ENCODE peak calls at places on chromosomes 5 and 9, in five cellular contexts. One of them, this sample, is unnamed. For H3K36me3 and H3K4me1, the result is how much of the 10 kb centered on the place peaks cover.

GRCh38 chr9:134707731-134708671 is 66.4 kb downstream of the COL5A1 start:
- DNase-seq in esophagus squamous epithelium: no peak
- DNase-seq in adrenal gland: no peak
- DNase-seq in CD4-positive, CD25-positive, alpha-beta regulatory T cell: no peak
- DNase-seq in OCI-LY7: no peak
- DNase-seq in this sample: peak

GRCh38 chr5:83249156-83249555 is 171.8 kb downstream of the XRCC4 start:
- DNase-seq in esophagus squamous epithelium: no peak
- DNase-seq in adrenal gland: no peak
- DNase-seq in CD4-positive, CD25-positive, alpha-beta regulatory T cell: no peak
- DNase-seq in OCI-LY7: no peak
- DNase-seq in this sample: no peak

GRCh38 chr5:168443950-168444700 is 42.1 kb upstream of the RARS1 start:
- DNase-seq in esophagus squamous epithelium: no peak
- DNase-seq in adrenal gland: no peak
- DNase-seq in CD4-positive, CD25-positive, alpha-beta regulatory T cell: no peak
- DNase-seq in OCI-LY7: no peak
- DNase-seq in this sample: no peak

GRCh38 chr9:70594546-70594945 is 180.1 kb upstream of the KLF9 start:
- DNase-seq in esophagus squamous epithelium: no peak
- DNase-seq in adrenal gland: no peak
- DNase-seq in CD4-positive, CD25-positive, alpha-beta regulatory T cell: no peak
- DNase-seq in OCI-LY7: no peak
- DNase-seq in this sample: no peak

GRCh38 chr5:124801551-124801950 is 55.1 kb upstream of the ZNF608 start:
- DNase-seq in esophagus squamous epithelium: no peak
- DNase-seq in adrenal gland: no peak
- DNase-seq in CD4-positive, CD25-positive, alpha-beta regulatory T cell: no peak
- DNase-seq in OCI-LY7: no peak
- DNase-seq in this sample: no peak

GRCh38 chr5:125525356-125525755 is 778.9 kb upstream of the ZNF608 start:
- DNase-seq in esophagus squamous epithelium: no peak
- DNase-seq in adrenal gland: no peak
- DNase-seq in CD4-positive, CD25-positive, alpha-beta regulatory T cell: no peak
- DNase-seq in OCI-LY7: no peak
- DNase-seq in this sample: no peak

GRCh38 chr5:177491429-177491945 is 5.9 kb downstream of the PDLIM7 start:
- DNase-seq in esophagus squamous epithelium: no peak
- DNase-seq in adrenal gland: no peak
- DNase-seq in CD4-positive, CD25-positive, alpha-beta regulatory T cell: no peak
- DNase-seq in OCI-LY7: peak
- DNase-seq in this sample: peak

GRCh38 chr5:23105021-23105420 is 251.9 kb upstream of the CDH12 start:
- DNase-seq in esophagus squamous epithelium: no peak
- DNase-seq in adrenal gland: no peak
- DNase-seq in CD4-positive, CD25-positive, alpha-beta regulatory T cell: no peak
- DNase-seq in OCI-LY7: no peak
- DNase-seq in this sample: no peak

GRCh38 chr5:15734058-15734457 is 234.1 kb downstream of the FBXL7 start:
- DNase-seq in esophagus squamous epithelium: no peak
- DNase-seq in adrenal gland: no peak
- DNase-seq in CD4-positive, CD25-positive, alpha-beta regulatory T cell: no peak
- DNase-seq in OCI-LY7: no peak
- DNase-seq in this sample: no peak

GRCh38 chr9:124272979-124273378 is 15.2 kb downstream of the NEK6 start:
- DNase-seq in esophagus squamous epithelium: no peak
- DNase-seq in adrenal gland: no peak
- DNase-seq in CD4-positive, CD25-positive, alpha-beta regulatory T cell: no peak
- DNase-seq in OCI-LY7: no peak
- DNase-seq in this sample: no peak

GRCh38 chr5:10524376-10525123 is 39.3 kb upstream of the ANKRD33B start:
- DNase-seq in esophagus squamous epithelium: no peak
- DNase-seq in adrenal gland: no peak
- DNase-seq in CD4-positive, CD25-positive, alpha-beta regulatory T cell: no peak
- DNase-seq in OCI-LY7: no peak
- DNase-seq in this sample: peak

GRCh38 chr5:1874820-1875219 is 7.9 kb downstream of the IRX4 start:
- DNase-seq in esophagus squamous epithelium: no peak
- DNase-seq in adrenal gland: no peak
- DNase-seq in CD4-positive, CD25-positive, alpha-beta regulatory T cell: no peak
- DNase-seq in OCI-LY7: peak
- DNase-seq in this sample: no peak

GRCh38 chr5:141695627-141696180 is 13.7 kb upstream of the ARAP3 start:
- DNase-seq in esophagus squamous epithelium: no peak
- DNase-seq in adrenal gland: no peak
- DNase-seq in CD4-positive, CD25-positive, alpha-beta regulatory T cell: no peak
- DNase-seq in OCI-LY7: no peak
- DNase-seq in this sample: peak

GRCh38 chr5:57493034-57493433 is 10.4 kb upstream of the ACTBL2 start:
- DNase-seq in esophagus squamous epithelium: no peak
- DNase-seq in adrenal gland: no peak
- DNase-seq in CD4-positive, CD25-positive, alpha-beta regulatory T cell: no peak
- DNase-seq in OCI-LY7: no peak
- DNase-seq in this sample: no peak

DNA sequence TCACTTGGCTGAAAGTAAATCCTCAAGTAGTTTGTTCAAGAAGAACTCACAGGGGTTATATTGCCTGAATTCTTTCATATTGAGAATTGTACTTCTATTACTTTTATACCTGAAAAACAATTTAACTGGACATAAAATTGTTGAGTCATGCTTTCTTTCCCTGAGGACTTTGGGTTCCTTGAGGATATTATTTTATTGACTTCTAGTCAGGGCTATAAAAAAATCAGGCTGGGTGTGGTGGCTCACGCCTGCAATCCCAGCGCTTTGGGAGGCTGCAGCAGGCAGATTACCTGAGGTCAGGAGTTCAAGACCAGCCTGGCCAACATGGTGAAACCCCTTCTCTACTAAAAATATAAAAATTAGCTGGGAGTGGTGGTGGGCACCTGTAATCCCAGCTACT is 17.9 kb upstream of the CDC42SE2 start:
- DNase-seq in esophagus squamous epithelium: no peak
- DNase-seq in adrenal gland: no peak
- DNase-seq in CD4-positive, CD25-positive, alpha-beta regulatory T cell: no peak
- DNase-seq in OCI-LY7: no peak
- DNase-seq in this sample: no peak
- H3K36me3 ChIP-seq in esophagus squamous epithelium: under half
- H3K36me3 ChIP-seq in adrenal gland: under half
- H3K36me3 ChIP-seq in CD4-positive, CD25-positive, alpha-beta regulatory T cell: under half
- H3K36me3 ChIP-seq in OCI-LY7: under half
- H3K36me3 ChIP-seq in this sample: under half

GRCh38 chr9:36140086-36141084 is 3.9 kb downstream of the GLIPR2 start:
- DNase-seq in esophagus squamous epithelium: no peak
- DNase-seq in adrenal gland: no peak
- DNase-seq in CD4-positive, CD25-positive, alpha-beta regulatory T cell: peak
- DNase-seq in OCI-LY7: no peak
- DNase-seq in this sample: no peak

GRCh38 chr9:36138496-36138895 is 2.0 kb downstream of the GLIPR2 start:
- DNase-seq in esophagus squamous epithelium: no peak
- DNase-seq in adrenal gland: no peak
- DNase-seq in CD4-positive, CD25-positive, alpha-beta regulatory T cell: no peak
- DNase-seq in OCI-LY7: no peak
- DNase-seq in this sample: no peak

GRCh38 chr9:36136894-36137391 is 410 bp downstream of the GLIPR2 start:
- DNase-seq in esophagus squamous epithelium: no peak
- DNase-seq in adrenal gland: no peak
- DNase-seq in CD4-positive, CD25-positive, alpha-beta regulatory T cell: no peak
- DNase-seq in OCI-LY7: no peak
- DNase-seq in this sample: peak

GRCh38 chr9:36137392-36138004 is 965 bp downstream of the GLIPR2 start:
- DNase-seq in esophagus squamous epithelium: no peak
- DNase-seq in adrenal gland: no peak
- DNase-seq in CD4-positive, CD25-positive, alpha-beta regulatory T cell: no peak
- DNase-seq in OCI-LY7: no peak
- DNase-seq in this sample: peak

GRCh38 chr9:36138901-36139300 is 2.4 kb downstream of the GLIPR2 start:
- DNase-seq in esophagus squamous epithelium: no peak
- DNase-seq in adrenal gland: no peak
- DNase-seq in CD4-positive, CD25-positive, alpha-beta regulatory T cell: no peak
- DNase-seq in OCI-LY7: no peak
- DNase-seq in this sample: no peak
- H3K4me1 ChIP-seq in esophagus squamous epithelium: half or more
- H3K4me1 ChIP-seq in adrenal gland: under half
- H3K4me1 ChIP-seq in CD4-positive, CD25-positive, alpha-beta regulatory T cell: half or more
- H3K4me1 ChIP-seq in OCI-LY7: under half
- H3K4me1 ChIP-seq in this sample: under half

DNA sequence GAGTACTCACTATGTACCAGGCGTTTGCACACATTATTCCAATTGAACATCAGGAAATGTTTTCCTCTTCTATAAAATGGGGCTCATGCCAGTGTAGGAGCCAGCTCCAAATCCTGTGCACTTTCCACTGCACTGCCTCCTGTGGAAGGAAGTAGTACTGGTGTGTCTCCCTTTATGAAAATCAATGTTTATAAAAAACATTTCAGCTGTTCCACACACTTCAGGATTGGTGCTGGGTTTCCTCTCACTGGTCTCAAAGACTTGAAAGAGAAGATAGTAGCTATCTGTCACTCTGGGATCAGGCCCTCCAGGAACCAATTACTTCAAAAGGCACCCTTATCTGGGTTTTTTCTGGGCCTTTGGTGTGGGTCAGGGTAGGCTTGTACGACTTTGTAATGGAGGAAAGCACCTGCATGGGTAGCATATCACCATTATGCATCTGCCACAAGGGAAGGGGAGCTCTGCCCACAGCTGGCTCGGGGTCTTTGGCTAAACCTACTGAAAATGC is 32.5 kb downstream of the RAB14 start:
- DNase-seq in esophagus squamous epithelium: no peak
- DNase-seq in adrenal gland: no peak
- DNase-seq in CD4-positive, CD25-positive, alpha-beta regulatory T cell: peak
- DNase-seq in OCI-LY7: peak
- DNase-seq in this sample: peak
- H3K36me3 ChIP-seq in esophagus squamous epithelium: under half
- H3K36me3 ChIP-seq in adrenal gland: half or more
- H3K36me3 ChIP-seq in CD4-positive, CD25-positive, alpha-beta regulatory T cell: half or more
- H3K36me3 ChIP-seq in OCI-LY7: half or more
- H3K36me3 ChIP-seq in this sample: half or more

DNA sequence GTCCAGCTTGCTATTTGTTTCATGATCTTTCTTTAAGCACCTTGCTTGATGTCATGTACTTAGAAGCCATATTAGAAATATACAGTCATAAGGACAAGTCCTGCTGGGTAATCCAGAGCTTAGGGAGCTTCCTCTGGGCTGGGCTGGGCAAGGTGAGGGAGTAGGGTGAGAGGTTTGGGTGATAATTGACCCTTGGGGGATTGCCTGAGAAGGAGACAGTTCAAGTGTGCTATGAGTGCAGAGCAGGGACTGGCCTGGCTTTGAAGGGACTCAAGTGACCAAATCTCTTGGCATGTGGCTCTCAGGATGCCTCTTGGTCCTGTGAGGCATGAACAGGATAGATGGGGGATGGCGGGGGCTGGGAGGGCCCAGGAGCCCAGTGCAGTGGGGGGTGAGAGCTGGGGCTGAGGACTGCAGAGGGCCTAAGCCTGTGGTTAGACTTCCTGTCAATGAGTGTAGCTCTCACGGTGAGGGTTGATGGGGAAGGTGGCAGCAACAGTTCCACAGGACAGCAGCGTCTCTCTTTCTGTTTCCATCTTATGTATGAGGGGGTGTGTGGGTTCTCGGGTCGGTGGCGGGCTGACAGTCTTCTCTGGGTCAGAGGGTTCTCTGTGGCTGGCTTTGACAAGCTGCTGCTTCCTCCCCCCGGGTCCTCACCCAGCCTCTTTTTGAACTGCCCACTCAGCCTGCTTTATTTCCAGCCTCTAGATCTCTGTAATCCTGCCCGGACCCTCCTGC is 53.5 kb downstream of the RGS3 start:
- DNase-seq in esophagus squamous epithelium: no peak
- DNase-seq in adrenal gland: no peak
- DNase-seq in CD4-positive, CD25-positive, alpha-beta regulatory T cell: peak
- DNase-seq in OCI-LY7: peak
- DNase-seq in this sample: no peak
- H3K4me1 ChIP-seq in esophagus squamous epithelium: half or more
- H3K4me1 ChIP-seq in adrenal gland: under half
- H3K4me1 ChIP-seq in CD4-positive, CD25-positive, alpha-beta regulatory T cell: half or more
- H3K4me1 ChIP-seq in OCI-LY7: half or more
- H3K4me1 ChIP-seq in this sample: under half

DNA sequence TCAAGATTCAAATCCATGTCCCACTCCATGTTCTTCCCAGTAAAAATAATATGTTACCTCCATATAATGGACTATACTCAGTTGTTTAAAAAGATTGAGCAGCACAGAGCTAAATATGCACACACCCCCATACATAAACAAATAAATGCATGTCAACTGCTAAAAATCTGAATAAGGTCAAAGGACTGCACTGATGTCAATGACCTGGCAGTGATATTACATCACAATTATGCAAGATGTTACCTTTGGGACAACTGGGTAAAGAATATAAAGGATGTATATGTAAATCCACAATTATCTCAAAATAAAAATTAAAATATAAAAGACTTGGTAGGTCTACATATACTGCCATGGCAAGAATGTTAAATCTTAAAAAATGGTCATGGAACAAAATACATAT is 57.9 kb downstream of the CDK5RAP2 start:
- DNase-seq in esophagus squamous epithelium: no peak
- DNase-seq in adrenal gland: no peak
- DNase-seq in CD4-positive, CD25-positive, alpha-beta regulatory T cell: no peak
- DNase-seq in OCI-LY7: no peak
- DNase-seq in this sample: no peak
- H3K36me3 ChIP-seq in esophagus squamous epithelium: under half
- H3K36me3 ChIP-seq in adrenal gland: under half
- H3K36me3 ChIP-seq in CD4-positive, CD25-positive, alpha-beta regulatory T cell: half or more
- H3K36me3 ChIP-seq in OCI-LY7: half or more
- H3K36me3 ChIP-seq in this sample: half or more

GRCh38 chr9:126641118-126641851 is 27.6 kb downstream of the LMX1B start:
- DNase-seq in esophagus squamous epithelium: no peak
- DNase-seq in adrenal gland: no peak
- DNase-seq in CD4-positive, CD25-positive, alpha-beta regulatory T cell: no peak
- DNase-seq in OCI-LY7: no peak
- DNase-seq in this sample: no peak
- H3K4me1 ChIP-seq in esophagus squamous epithelium: under half
- H3K4me1 ChIP-seq in adrenal gland: under half
- H3K4me1 ChIP-seq in CD4-positive, CD25-positive, alpha-beta regulatory T cell: under half
- H3K4me1 ChIP-seq in OCI-LY7: under half
- H3K4me1 ChIP-seq in this sample: under half

This sample was measured in BE2C.